ENCODE peak calls at places on chromosomes 11 and 22, in nine cellular contexts. K is prostate gland, M is ovary, P is right lobe of liver, T is stomach, H is heart left ventricle, E is A549, J is breast epithelium, O is gastrocnemius medialis. U is an unnamed sample.

GRCh38 chr11:115706735-115707134 is 202.5 kb upstream of the CADM1 start:
- DNase-seq in K (no peak), M (no peak), P (no peak), T (no peak), H (no peak), E (no peak), J (no peak), O (no peak), U (no peak)

GRCh38 chr11:57501951-57502350 is 13.6 kb downstream of the SLC43A1 start:
- DNase-seq in K (no peak), M (no peak), P (peak; percentile 82), T (peak; percentile 69), H (peak; percentile 49), E (no peak), J (no peak), O (peak; percentile 74), U (no peak)

GRCh38 chr11:73795925-73796632 is 8.4 kb downstream of the MRPL48 start:
- DNase-seq in K (no peak), M (no peak), P (no peak), T (peak; percentile 40), H (peak; percentile 59), E (no peak), J (no peak), O (no peak), U (no peak)

GRCh38 chr11:89177691-89178231 is at the start of gene TYR:
- DNase-seq in K (no peak), M (no peak), P (no peak), T (no peak), H (no peak), E (no peak), J (no peak), O (no peak), U (no peak)

GRCh38 chr11:70167723-70168404 is 35.2 kb upstream of the FADD start:
- DNase-seq in K (no peak), M (no peak), P (no peak), T (no peak), H (no peak), E (no peak), J (no peak), O (no peak), U (no peak)

GRCh38 chr11:68214173-68215086 is 1.3 kb upstream of the KMT5B start:
- DNase-seq in K (no peak), M (peak; percentile 37), P (peak; percentile 58), T (no peak), H (peak; percentile 48), E (no peak), J (peak; percentile 35), O (peak; percentile 31), U (peak; percentile 34)

GRCh38 chr22:27839261-27839660 is 37.7 kb upstream of the MN1 start:
- DNase-seq in K (no peak), M (no peak), P (peak; percentile 23), T (no peak), H (no peak), E (no peak), J (no peak), O (no peak), U (peak; percentile 68)

GRCh38 chr22:38844661-38845367 is 986 bp upstream of the NPTXR start:
- DNase-seq in K (no peak), M (no peak), P (no peak), T (no peak), H (no peak), E (no peak), J (no peak), O (no peak), U (no peak)

GRCh38 chr11:30344085-30344484 is 21.2 kb downstream of the ARL14EP start:
- DNase-seq in K (no peak), M (no peak), P (no peak), T (no peak), H (no peak), E (no peak), J (no peak), O (no peak), U (no peak)

GRCh38 chr22:44363214-44363979 is 50.6 kb upstream of the SHISAL1 start:
- DNase-seq in K (no peak), M (peak; percentile 93), P (peak; percentile 65), T (peak; percentile 65), H (peak; percentile 92), E (peak; percentile 60), J (peak; percentile 76), O (peak; percentile 52), U (peak; percentile 59)

GRCh38 chr22:21623402-21623970 is 6.3 kb downstream of the YDJC start:
- DNase-seq in K (no peak), M (no peak), P (no peak), T (no peak), H (no peak), E (no peak), J (no peak), O (no peak), U (no peak)

GRCh38 chr11:86172894-86173293 is 71.7 kb upstream of the EED start:
- DNase-seq in K (no peak), M (no peak), P (no peak), T (no peak), H (no peak), E (no peak), J (no peak), O (no peak), U (no peak)

GRCh38 chr11:35178067-35178805 is 39.3 kb downstream of the CD44 start:
- DNase-seq in K (no peak), M (no peak), P (no peak), T (no peak), H (no peak), E (no peak), J (no peak), O (no peak), U (no peak)

GRCh38 chr11:128835741-128836410 is 31.2 kb downstream of the KCNJ1 start:
- DNase-seq in K (no peak), M (peak; percentile 32), P (no peak), T (no peak), H (peak; percentile 77), E (no peak), J (no peak), O (no peak), U (no peak)

GRCh38 chr22:35378547-35379078 is 2.3 kb upstream of the HMOX1 start:
- DNase-seq in K (no peak), M (no peak), P (no peak), T (no peak), H (no peak), E (no peak), J (no peak), O (no peak), U (no peak)

GRCh38 chr22:35379146-35379993 is 1.5 kb upstream of the HMOX1 start:
- DNase-seq in K (no peak), M (no peak), P (no peak), T (no peak), H (no peak), E (no peak), J (no peak), O (no peak), U (no peak)

GRCh38 chr22:35381424-35381772 is 502 bp downstream of the HMOX1 start:
- DNase-seq in K (no peak), M (no peak), P (no peak), T (no peak), H (no peak), E (no peak), J (no peak), O (peak; percentile 33), U (peak; percentile 30)

GRCh38 chr22:35380013-35380412 is 883 bp upstream of the HMOX1 start:
- DNase-seq in K (no peak), M (no peak), P (no peak), T (no peak), H (no peak), E (no peak), J (no peak), O (peak; percentile 48), U (no peak)

DNA sequence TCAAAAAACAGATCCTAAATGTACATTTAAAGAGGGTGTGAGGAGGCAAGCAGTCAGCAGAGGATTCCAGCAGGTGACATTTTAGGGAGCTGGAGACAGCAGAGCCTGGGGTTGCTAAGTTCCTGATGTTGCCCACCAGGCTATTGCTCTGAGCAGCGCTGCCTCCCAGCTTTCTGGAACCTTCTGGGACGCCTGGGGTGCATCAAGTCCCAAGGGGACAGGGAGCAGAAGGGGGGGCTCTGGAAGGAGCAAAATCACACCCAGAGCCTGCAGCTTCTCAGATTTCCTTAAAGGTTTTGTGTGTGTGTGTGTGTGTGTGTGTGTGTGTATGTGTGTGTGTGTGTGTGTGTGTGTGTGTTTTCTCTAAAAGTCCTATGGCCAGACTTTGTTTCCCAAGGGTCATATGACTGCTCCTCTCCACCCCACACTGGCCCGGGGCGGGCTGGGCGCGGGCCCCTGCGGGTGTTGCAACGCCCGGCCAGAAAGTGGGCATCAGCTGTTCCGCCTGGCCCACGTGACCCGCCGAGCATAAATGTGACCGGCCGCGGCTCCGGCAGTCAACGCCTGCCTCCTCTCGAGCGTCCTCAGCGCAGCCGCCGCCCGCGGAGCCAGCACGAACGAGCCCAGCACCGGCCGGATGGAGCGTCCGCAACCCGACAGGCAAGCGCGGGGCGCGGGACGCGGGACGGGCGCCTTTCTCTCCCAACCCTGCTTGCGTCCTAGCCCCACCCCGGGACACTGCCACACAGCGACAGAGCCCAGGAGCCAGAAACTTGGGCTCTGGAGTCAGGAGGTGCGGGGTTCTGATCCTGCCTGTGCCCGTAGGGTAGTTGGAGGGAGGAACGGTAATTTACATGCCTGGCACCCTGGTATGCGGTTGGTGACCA is at the start of gene HMOX1:
- DNase-seq in K (peak; percentile 83), M (peak; percentile 92), P (peak; percentile 96), T (peak; percentile 91), H (peak; percentile 95), E (peak; percentile 68), J (peak; percentile 82), O (peak; percentile 96), U (peak; percentile 99)
- TF ChIP-seq POLR2A in K (peak; percentile 73), M (peak; percentile 80), P (peak; percentile 97), T (no peak), H (no peak), E (peak; percentile 91), J (peak; percentile 22), O (peak; percentile 92), U (no peak)

DNA sequence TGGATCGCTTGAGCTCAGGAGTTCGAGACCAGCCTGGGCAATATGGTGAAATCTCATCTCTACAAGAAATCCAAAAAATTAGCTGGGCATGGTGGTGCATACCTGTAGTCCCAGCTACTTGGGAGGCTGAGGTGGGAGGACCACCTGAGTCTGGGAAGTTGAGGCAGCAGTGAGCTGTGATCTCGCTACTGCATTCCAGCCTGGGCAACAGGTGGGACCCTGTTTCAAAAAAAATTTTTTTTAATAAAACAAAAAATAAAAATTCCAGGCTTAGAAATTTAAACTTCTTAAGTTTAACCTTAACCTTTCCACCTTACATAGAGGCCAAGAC is 21.2 kb downstream of the CLMP start:
- DNase-seq in K (no peak), M (no peak), P (no peak), T (no peak), H (no peak), E (no peak), J (no peak), O (no peak), U (no peak)
- TF ChIP-seq POLR2A in K (no peak), M (no peak), P (no peak), T (no peak), H (no peak), E (no peak), J (no peak), O (no peak), U (no peak)

GRCh38 chr11:118883368-118884071 is at the start of gene CXCR5:
- DNase-seq in K (no peak), M (no peak), P (no peak), T (no peak), H (no peak), E (no peak), J (no peak), O (no peak), U (no peak)
- TF ChIP-seq POLR2A in K (no peak), M (no peak), P (no peak), T (no peak), H (no peak), E (no peak), J (no peak), O (no peak), U (no peak)

GRCh38 chr22:32411829-32412592 is at the start of gene RTCB:
- DNase-seq in K (peak; percentile 80), M (peak; percentile 90), P (peak; percentile 94), T (peak; percentile 89), H (peak; percentile 96), E (peak; percentile 56), J (peak; percentile 77), O (peak; percentile 85), U (peak; percentile 87)
- TF ChIP-seq POLR2A in K (peak; percentile 45), M (peak; percentile 24), P (peak; percentile 66), T (peak; percentile 9), H (no peak), E (peak; percentile 30), J (peak; percentile 23), O (peak; percentile 64), U (no peak)

U was measured in lower leg skin.